ENCODE peak calls at places on chromosomes 12 and 14, in five cellular contexts. Z is neuronal stem cell, H is mesendoderm, Y is IMR-90, Q is H9. R is an unnamed sample.

GRCh38 chr12:7175493-7175892 is 14.0 kb upstream of the PEX5 start:
- DNase-seq in Z (no peak), H (no peak), Y (peak; percentile 47), Q (no peak), R (peak; percentile 8)

GRCh38 chr12:120438495-120439198 is 734 bp downstream of the COX6A1 start:
- DNase-seq in Z (no peak), H (no peak), Y (no peak), Q (no peak), R (peak; percentile 11)

GRCh38 chr12:4807116-4807783 is 87.0 kb downstream of the GALNT8 start:
- DNase-seq in Z (no peak), H (no peak), Y (no peak), Q (no peak), R (no peak)

GRCh38 chr12:116164263-116164817 is 113.2 kb downstream of the MED13L start:
- DNase-seq in Z (no peak), H (peak; percentile 38), Y (peak; percentile 11), Q (no peak), R (peak; percentile 89)

GRCh38 chr14:103729496-103730448 is 14.2 kb downstream of the ZFYVE21 start:
- DNase-seq in Z (no peak), H (no peak), Y (no peak), Q (no peak), R (no peak)

GRCh38 chr12:110266980-110267620 is 13.9 kb upstream of the ATP2A2 start:
- DNase-seq in Z (no peak), H (no peak), Y (peak; percentile 74), Q (no peak), R (peak; percentile 82)

GRCh38 chr12:98587084-98587483 is 6.4 kb upstream of the SLC25A3 start:
- DNase-seq in Z (no peak), H (no peak), Y (no peak), Q (no peak), R (no peak)

GRCh38 chr12:65209655-65210043 is 40.3 kb downstream of the LEMD3 start:
- DNase-seq in Z (no peak), H (no peak), Y (no peak), Q (no peak), R (no peak)

GRCh38 chr14:63924375-63924774 is 71.6 kb downstream of the SYNE2 start:
- DNase-seq in Z (no peak), H (no peak), Y (no peak), Q (no peak), R (no peak)

GRCh38 chr12:130571734-130572133 is 144.4 kb downstream of the RIMBP2 start:
- DNase-seq in Z (no peak), H (no peak), Y (no peak), Q (no peak), R (no peak)

GRCh38 chr12:76183459-76184186 is 99.1 kb upstream of the NAP1L1 start:
- DNase-seq in Z (no peak), H (peak; percentile 5), Y (peak; percentile 99), Q (no peak), R (peak; percentile 97)

GRCh38 chr12:53428741-53429140 is 5.1 kb downstream of the AMHR2 start:
- DNase-seq in Z (no peak), H (no peak), Y (no peak), Q (no peak), R (no peak)

GRCh38 chr12:53427905-53428594 is 4.4 kb downstream of the AMHR2 start:
- DNase-seq in Z (no peak), H (no peak), Y (peak; percentile 97), Q (no peak), R (peak; percentile 89)

GRCh38 chr12:53424626-53425514 is 1.2 kb downstream of the AMHR2 start:
- DNase-seq in Z (no peak), H (peak; percentile 80), Y (no peak), Q (no peak), R (no peak)

GRCh38 chr12:53425515-53426150 is 2.0 kb downstream of the AMHR2 start:
- DNase-seq in Z (no peak), H (no peak), Y (no peak), Q (no peak), R (no peak)

GRCh38 chr12:53423597-53423996 is at the start of gene AMHR2:
- DNase-seq in Z (no peak), H (no peak), Y (no peak), Q (no peak), R (no peak)
- H4K8ac ChIP-seq in Z (no peak within 1 kb of the TSS), H (no peak within 1 kb of the TSS), Y (no peak within 1 kb of the TSS), Q (no peak within 1 kb of the TSS), R (no peak within 1 kb of the TSS)

DNA sequence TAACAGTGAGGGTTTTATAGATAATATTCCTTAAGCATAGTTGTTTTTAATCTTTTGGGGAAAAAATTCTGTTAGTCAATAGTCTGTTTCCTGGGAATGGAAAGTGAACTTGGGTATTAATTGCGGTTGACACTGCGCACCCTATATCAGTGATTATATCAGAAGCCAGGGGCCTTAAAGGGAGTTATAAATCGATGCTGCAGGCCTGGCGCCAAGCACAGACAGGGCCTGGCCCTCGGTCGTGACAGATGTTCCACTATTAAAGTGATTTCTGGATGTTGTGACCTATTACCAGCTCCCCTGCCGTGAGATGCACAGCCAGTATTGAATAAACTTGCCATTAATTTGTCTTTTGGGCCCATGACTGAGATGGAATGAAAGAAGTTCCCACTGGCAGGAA is 45.0 kb upstream of the KITLG start:
- DNase-seq in Z (no peak), H (no peak), Y (no peak), Q (no peak), R (no peak)
- H3K9ac ChIP-seq in Z (no peak overlapping the region), H (no peak overlapping the region), Y (no peak overlapping the region), Q (no peak overlapping the region), R (peak overlapping the region; percentile 48)

DNA sequence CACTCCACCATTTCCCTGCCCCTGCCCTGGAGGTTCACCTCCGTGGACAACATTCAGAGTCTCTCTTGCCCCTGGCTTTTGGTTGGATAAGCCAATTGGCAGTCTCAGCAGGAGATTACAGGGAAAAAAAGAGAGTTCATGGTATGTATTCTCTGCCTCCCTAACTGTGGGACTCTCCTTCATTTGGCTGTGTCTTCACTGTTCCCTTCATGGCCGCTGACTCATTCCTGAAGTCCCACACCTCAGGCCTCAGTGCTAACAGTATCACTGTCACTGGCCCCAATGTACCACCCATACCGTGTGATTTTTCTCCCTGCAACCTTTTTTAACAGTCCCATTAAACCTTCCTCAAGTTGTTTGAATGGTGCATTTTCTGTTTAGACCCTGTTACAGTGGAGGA is 184.9 kb downstream of the PIK3C2G start:
- DNase-seq in Z (no peak), H (peak; percentile 58), Y (no peak), Q (no peak), R (no peak)
- H3K4me2 ChIP-seq in Z (no peak overlapping the region), H (no peak overlapping the region), Y (no peak overlapping the region), Q (no peak overlapping the region), R (no peak overlapping the region)

GRCh38 chr14:96089401-96089800 is 50.2 kb downstream of the C14orf132 start:
- DNase-seq in Z (no peak), H (no peak), Y (no peak), Q (no peak), R (no peak)
- H4K8ac ChIP-seq in Z (no peak overlapping the region), H (no peak overlapping the region), Y (no peak overlapping the region), Q (no peak overlapping the region), R (no peak overlapping the region)

DNA sequence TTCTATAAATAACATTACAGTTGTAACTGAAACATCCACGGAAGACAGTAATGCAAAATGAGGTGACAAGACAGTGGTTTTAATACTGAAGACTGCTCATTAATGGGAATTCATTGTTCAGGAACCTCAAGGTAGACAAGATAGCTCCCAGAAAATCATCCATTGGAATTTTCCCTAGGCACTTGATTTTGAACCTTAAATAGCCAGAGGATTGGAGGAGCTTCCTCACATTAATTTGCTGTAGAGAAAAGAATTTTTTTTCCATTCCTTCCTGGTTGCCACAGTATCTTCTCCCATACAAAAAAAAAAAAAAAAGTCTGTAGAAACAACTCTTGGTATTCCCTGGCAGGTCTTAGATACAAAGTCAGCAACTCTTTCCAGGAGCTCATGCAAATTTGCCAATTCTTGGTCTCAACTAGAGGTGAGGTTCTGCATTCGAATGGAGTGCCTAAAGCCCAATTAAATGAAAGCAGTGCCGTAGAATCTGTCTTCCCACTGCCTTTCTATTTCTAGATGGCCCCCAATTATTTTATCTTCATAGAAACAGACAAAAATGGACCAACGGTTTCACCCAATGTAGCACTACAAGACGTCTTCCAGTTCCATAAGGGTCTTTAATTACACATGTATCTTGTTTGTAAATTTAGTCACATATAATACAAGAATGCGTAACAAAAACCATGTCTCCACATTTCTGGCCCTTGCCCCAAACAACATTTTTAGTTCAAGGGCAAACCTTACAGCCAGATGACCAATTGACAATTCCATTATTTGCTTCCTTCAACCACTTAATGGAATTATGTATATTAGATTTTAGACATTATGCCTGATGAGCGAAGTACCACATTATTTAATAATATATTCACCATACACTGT is 13.5 kb downstream of the SLC38A2 start:
- DNase-seq in Z (no peak), H (peak; percentile 34), Y (no peak), Q (no peak), R (no peak)
- H3K9ac ChIP-seq in Z (no peak overlapping the region), H (no peak overlapping the region), Y (no peak overlapping the region), Q (no peak overlapping the region), R (peak overlapping the region; percentile 10)

DNA sequence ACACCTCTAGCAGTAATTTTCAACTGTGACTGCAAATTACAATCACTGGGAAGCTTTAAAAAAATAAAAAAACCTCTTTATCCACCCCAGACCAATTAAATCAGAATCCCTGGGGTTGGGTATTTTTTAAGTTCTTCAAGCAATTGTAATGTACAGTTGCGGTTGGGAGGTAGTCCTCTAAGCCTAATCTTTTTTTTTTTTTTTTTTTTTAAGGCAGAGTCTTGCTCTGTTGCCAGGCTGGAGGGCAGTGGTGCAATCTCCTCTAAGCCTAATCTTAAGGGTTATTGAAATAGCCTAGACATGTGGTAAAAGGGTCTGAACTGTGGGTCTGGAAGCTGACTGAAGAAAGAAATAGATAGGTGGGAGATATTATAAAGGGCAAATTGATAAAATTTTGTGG is 230.5 kb downstream of the AKAP6 start:
- DNase-seq in Z (no peak), H (no peak), Y (no peak), Q (no peak), R (peak; percentile 19)
- H3K4me2 ChIP-seq in Z (no peak overlapping the region), H (no peak overlapping the region), Y (no peak overlapping the region), Q (no peak overlapping the region), R (no peak overlapping the region)

GRCh38 chr12:43807361-43807760 is 1.2 kb upstream of the TWF1 start:
- DNase-seq in Z (no peak), H (no peak), Y (no peak), Q (no peak), R (no peak)

GRCh38 chr12:43806737-43807072 is 588 bp upstream of the TWF1 start:
- DNase-seq in Z (no peak), H (no peak), Y (no peak), Q (no peak), R (no peak)

GRCh38 chr12:43805857-43806736 is at the start of gene TWF1:
- DNase-seq in Z (peak; percentile 77), H (peak; percentile 89), Y (peak; percentile 70), Q (peak; percentile 89), R (peak; percentile 85)

GRCh38 chr12:43805149-43805856 is 814 bp downstream of the TWF1 start:
- DNase-seq in Z (no peak), H (no peak), Y (no peak), Q (no peak), R (no peak)
- H4K8ac ChIP-seq in Z (no peak overlapping the region), H (no peak overlapping the region), Y (peak overlapping the region; percentile 92), Q (no peak overlapping the region), R (no peak overlapping the region)